ENCODE peak calls at places on chromosomes 16 and 17, in eight cellular contexts. U is endothelial cell of umbilical vein, L is lung, M is lower lobe of right lung, X is lower leg skin, S is fibroblast of pulmonary artery, D is upper lobe of left lung, P is AG10803. V is an unnamed sample.
A peak's percentile ranks its signal among the peaks of the same experiment; 100 is the strongest.

GRCh38 chr17:13558588-13558987 is 43.1 kb downstream of the HS3ST3A1 start:
- DNase-seq in U (no peak), L (no peak), M (no peak), X (no peak), S (no peak), D (no peak), P (no peak), V (no peak)

GRCh38 chr16:56985288-56985961 is 3.9 kb upstream of the NLRC5 start:
- DNase-seq in U (peak; percentile 28), L (peak; percentile 49), M (peak; percentile 58), X (peak; percentile 93), S (peak; percentile 85), D (no peak), P (peak; percentile 88), V (no peak)

GRCh38 chr16:1871974-1872635 is at the start of gene MEIOB:
- DNase-seq in U (peak; percentile 16), L (peak; percentile 55), M (peak; percentile 56), X (peak; percentile 82), S (no peak), D (peak; percentile 87), P (no peak), V (peak; percentile 5)

GRCh38 chr17:61619493-61619892 is 28.5 kb upstream of the NACA2 start:
- DNase-seq in U (no peak), L (no peak), M (no peak), X (no peak), S (no peak), D (no peak), P (no peak), V (no peak)

GRCh38 chr16:79158337-79158736 is 442.2 kb downstream of the MAF start:
- DNase-seq in U (no peak), L (no peak), M (no peak), X (no peak), S (no peak), D (no peak), P (no peak), V (no peak)

GRCh38 chr16:27690604-27691003 is 140.7 kb downstream of the KATNIP start:
- DNase-seq in U (peak; percentile 28), L (no peak), M (no peak), X (peak; percentile 81), S (peak; percentile 30), D (no peak), P (peak; percentile 23), V (peak; percentile 23)

GRCh38 chr17:63476494-63476856 is 386 bp upstream of the ACE start:
- DNase-seq in U (peak; percentile 18), L (no peak), M (no peak), X (no peak), S (no peak), D (peak; percentile 86), P (no peak), V (no peak)

GRCh38 chr17:21394265-21394664 is 18.1 kb downstream of the KCNJ12 start:
- DNase-seq in U (no peak), L (no peak), M (no peak), X (no peak), S (no peak), D (no peak), P (peak; percentile 44), V (no peak)

GRCh38 chr16:74281285-74281684 is 15.3 kb upstream of the PSMD7 start:
- DNase-seq in U (no peak), L (no peak), M (no peak), X (no peak), S (no peak), D (no peak), P (no peak), V (no peak)

GRCh38 chr17:79353016-79353415 is 257.8 kb downstream of the RBFOX3 start:
- DNase-seq in U (no peak), L (no peak), M (no peak), X (no peak), S (no peak), D (no peak), P (no peak), V (no peak)

GRCh38 chr17:79350516-79350915 is 260.3 kb downstream of the RBFOX3 start:
- DNase-seq in U (no peak), L (no peak), M (no peak), X (no peak), S (no peak), D (no peak), P (no peak), V (no peak)

GRCh38 chr17:79355186-79355585 is 255.7 kb downstream of the RBFOX3 start:
- DNase-seq in U (no peak), L (no peak), M (no peak), X (no peak), S (no peak), D (no peak), P (no peak), V (no peak)

GRCh38 chr17:79354173-79354820 is 256.6 kb downstream of the RBFOX3 start:
- DNase-seq in U (no peak), L (no peak), M (no peak), X (no peak), S (no peak), D (no peak), P (no peak), V (no peak)

GRCh38 chr17:79353548-79353947 is 257.3 kb downstream of the RBFOX3 start:
- DNase-seq in U (no peak), L (no peak), M (no peak), X (no peak), S (no peak), D (no peak), P (no peak), V (no peak)
- H3K4me3 ChIP-seq in U (no peak overlapping the region), L (no peak overlapping the region), M (no peak overlapping the region), X (no peak overlapping the region), S (no peak overlapping the region), D (no peak overlapping the region), P (no peak overlapping the region), V (no peak overlapping the region)

GRCh38 chr16:3094289-3095027 is 4.6 kb downstream of the ZSCAN10 start:
- DNase-seq in U (peak; percentile 74), L (no peak), M (no peak), X (no peak), S (peak; percentile 69), D (no peak), P (peak; percentile 22), V (peak; percentile 77)
- TF ChIP-seq CTCF in U (peak; percentile 61), L (no peak), M (peak; percentile 62), X (no peak), S (peak; percentile 65), D (no peak), P (peak; percentile 53), V (peak; percentile 74)

GRCh38 chr17:47227862-47228261 is 18.7 kb downstream of the MYL4 start:
- DNase-seq in U (no peak), L (no peak), M (no peak), X (peak; percentile 83), S (no peak), D (no peak), P (no peak), V (no peak)

GRCh38 chr17:47231334-47231733 is 22.2 kb downstream of the MYL4 start:
- DNase-seq in U (no peak), L (no peak), M (no peak), X (no peak), S (no peak), D (no peak), P (no peak), V (no peak)

GRCh38 chr17:47230864-47231263 is 21.7 kb downstream of the MYL4 start:
- DNase-seq in U (no peak), L (no peak), M (no peak), X (peak; percentile 79), S (no peak), D (no peak), P (no peak), V (peak; percentile 30)

GRCh38 chr17:47231866-47232265 is 21.8 kb upstream of the ITGB3 start:
- DNase-seq in U (no peak), L (no peak), M (no peak), X (no peak), S (no peak), D (no peak), P (no peak), V (no peak)

GRCh38 chr17:47229535-47230443 is 20.6 kb downstream of the MYL4 start:
- DNase-seq in U (peak; percentile 93), L (peak; percentile 85), M (peak; percentile 82), X (peak; percentile 98), S (peak; percentile 97), D (no peak), P (peak; percentile 93), V (peak; percentile 91)
- H3K4me3 ChIP-seq in U (no peak overlapping the region), L (no peak overlapping the region), M (peak overlapping the region; percentile 25), X (no peak overlapping the region), S (peak overlapping the region; percentile 39), D (peak overlapping the region; percentile 13), P (peak overlapping the region; percentile 21), V (peak overlapping the region; percentile 54)

DNA sequence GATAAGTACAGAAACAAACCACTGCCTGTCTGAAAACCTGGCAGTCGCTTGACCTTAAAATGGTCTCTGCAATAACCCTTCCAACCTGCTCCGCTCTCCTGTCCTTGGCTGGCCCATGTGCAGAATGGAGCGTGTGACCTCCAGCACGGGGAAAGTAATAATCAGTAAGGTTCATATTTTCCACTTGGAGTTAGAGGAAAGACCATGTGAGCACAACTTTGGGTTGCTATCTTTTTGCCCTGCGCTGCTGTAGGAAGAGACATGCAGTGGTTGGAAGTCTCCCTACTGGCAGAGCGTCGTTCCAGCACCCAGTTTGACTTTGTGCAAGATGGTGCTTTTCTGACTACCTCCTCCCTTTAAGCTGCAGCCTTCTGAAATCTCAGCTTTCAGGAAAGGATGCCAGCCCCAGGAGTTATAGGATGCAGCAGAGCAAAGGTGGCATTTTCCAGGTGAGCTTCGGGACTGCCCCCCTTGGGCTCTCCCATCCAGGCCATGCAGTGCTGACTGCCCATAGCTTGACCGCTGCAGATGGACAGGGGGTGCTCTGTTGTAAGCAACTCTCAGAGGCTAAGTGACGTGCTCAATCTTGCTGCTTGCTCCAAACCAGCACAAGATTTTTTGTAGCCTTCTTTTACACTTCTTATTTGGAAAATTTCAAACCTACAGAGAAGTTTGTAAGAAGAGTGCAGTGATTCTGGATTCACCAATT is 110.7 kb upstream of the NOL11 start:
- DNase-seq in U (peak; percentile 75), L (no peak), M (no peak), X (peak; percentile 74), S (peak; percentile 28), D (no peak), P (no peak), V (no peak)
- TF ChIP-seq CTCF in U (no peak), L (no peak), M (no peak), X (no peak), S (no peak), D (no peak), P (no peak), V (no peak)

GRCh38 chr17:75031972-75032895 is 14.5 kb downstream of the ATP5PD start:
- DNase-seq in U (peak; percentile 43), L (peak; percentile 69), M (peak; percentile 68), X (peak; percentile 96), S (peak; percentile 80), D (peak; percentile 62), P (peak; percentile 83), V (no peak)

GRCh38 chr17:75034236-75034908 is 12.4 kb downstream of the ATP5PD start:
- DNase-seq in U (peak; percentile 88), L (peak; percentile 87), M (peak; percentile 89), X (peak; percentile 98), S (peak; percentile 88), D (peak; percentile 91), P (peak; percentile 85), V (peak; percentile 95)

GRCh38 chr17:75032896-75033294 is 13.9 kb downstream of the ATP5PD start:
- DNase-seq in U (peak; percentile 49), L (no peak), M (no peak), X (no peak), S (peak; percentile 29), D (no peak), P (no peak), V (no peak)

GRCh38 chr17:75036643-75037268 is 10.0 kb downstream of the ATP5PD start:
- DNase-seq in U (peak; percentile 85), L (peak; percentile 71), M (peak; percentile 81), X (peak; percentile 97), S (peak; percentile 90), D (no peak), P (peak; percentile 82), V (no peak)

GRCh38 chr17:75033346-75034235 is 13.2 kb downstream of the ATP5PD start:
- DNase-seq in U (peak; percentile 93), L (peak; percentile 94), M (peak; percentile 88), X (peak; percentile 99), S (peak; percentile 90), D (peak; percentile 91), P (peak; percentile 89), V (peak; percentile 90)
- H3K4me3 ChIP-seq in U (peak overlapping the region; percentile 87), L (peak overlapping the region; percentile 30), M (peak overlapping the region; percentile 84), X (peak overlapping the region; percentile 23), S (peak overlapping the region; percentile 88), D (peak overlapping the region; percentile 75), P (peak overlapping the region; percentile 94), V (peak overlapping the region; percentile 73)